ENCODE peak calls at places on chromosomes 6 and 20, in seven cellular contexts. L is NCI-H1694 treated with DMSO at 0.1 percent for 48 hours, M is GM12865, J is kidney glomerular epithelial cell, Q is GM10248, U is GM04503, B is bronchial epithelial cell. H is an unnamed sample.

GRCh38 chr6:4169028-4169789 is 33.8 kb upstream of the ECI2 start:
- DNase-seq in B (no peak), L (no peak), Q (no peak), J (no peak), U (peak; percentile 18), M (no peak), H (no peak)

GRCh38 chr20:58135441-58136170 is 92.8 kb downstream of the ANKRD60 start:
- DNase-seq in B (peak; percentile 79), Q (no peak), J (no peak), M (no peak), U (no peak), L (no peak), H (no peak)

GRCh38 chr6:136920216-136920857 is 1.8 kb upstream of the SLC35D3 start:
- DNase-seq in M (no peak), J (no peak), Q (peak; percentile 15), L (no peak), U (no peak), B (no peak), H (no peak)

GRCh38 chr20:14919473-14920157 is 582.2 kb upstream of the FLRT3 start:
- DNase-seq in M (no peak), J (no peak), L (no peak), U (no peak), Q (no peak), B (peak; percentile 86), H (no peak)

GRCh38 chr6:138973481-138974140 is 14.4 kb downstream of the REPS1 start:
- DNase-seq in Q (no peak), M (no peak), U (no peak), B (no peak), J (peak; percentile 40), L (no peak), H (no peak)

GRCh38 chr6:74404366-74404765 is 708.4 kb downstream of the CD109 start:
- DNase-seq in U (no peak), L (no peak), Q (no peak), B (no peak), J (no peak), M (no peak), H (no peak)

GRCh38 chr6:34656378-34657036 is 40.1 kb downstream of the ILRUN start:
- DNase-seq in J (no peak), L (no peak), B (peak; percentile 67), Q (peak; percentile 74), U (peak; percentile 55), M (peak; percentile 97), H (no peak)

GRCh38 chr6:100979269-100979668 is 98.1 kb upstream of the ASCC3 start:
- DNase-seq in M (no peak), Q (no peak), J (no peak), B (no peak), L (no peak), U (no peak), H (no peak)

GRCh38 chr6:163808231-163808630 is 393.7 kb downstream of the QKI start:
- DNase-seq in J (no peak), Q (no peak), M (no peak), B (no peak), L (no peak), U (no peak), H (no peak)

GRCh38 chr6:1054653-1055014 is 257.3 kb upstream of the FOXQ1 start:
- DNase-seq in U (no peak), B (no peak), Q (no peak), J (no peak), M (no peak), L (no peak), H (no peak)

GRCh38 chr6:138817799-138818198 is 21.9 kb downstream of the ECT2L start:
- DNase-seq in B (peak; percentile 100), M (peak; percentile 41), Q (peak; percentile 34), U (peak; percentile 56), J (peak; percentile 8), L (no peak), H (no peak)

GRCh38 chr6:129621252-129621651 is 88.7 kb downstream of the ARHGAP18 start:
- DNase-seq in J (no peak), U (no peak), L (no peak), B (no peak), Q (no peak), M (peak; percentile 47), H (no peak)

GRCh38 chr6:142440603-142441293 is 138.9 kb downstream of the ADGRG6 start:
- DNase-seq in U (no peak), Q (no peak), J (no peak), L (no peak), M (no peak), B (no peak), H (no peak)

GRCh38 chr6:18034798-18035202 is 47.4 kb upstream of the KIF13A start:
- DNase-seq in J (no peak), B (no peak), M (no peak), Q (no peak), L (no peak), U (no peak), H (no peak)

GRCh38 chr6:134123666-134124208 is 71.3 kb upstream of the SLC2A12 start:
- DNase-seq in U (peak; percentile 11), J (peak; percentile 45), B (peak; percentile 93), L (peak; percentile 62), M (peak; percentile 60), Q (no peak), H (peak; percentile 77)

GRCh38 chr20:63931735-63932134 is 24.5 kb downstream of the UCKL1 start:
- DNase-seq in U (no peak), B (no peak), Q (no peak), L (no peak), M (no peak), J (no peak), H (no peak)

GRCh38 chr6:140979642-140980091 is 1153.1 kb upstream of the GJE1 start:
- DNase-seq in U (peak; percentile 85), B (peak; percentile 73), M (no peak), Q (no peak), L (no peak), J (peak; percentile 93), H (no peak)

GRCh38 chr6:132020138-132020551 is 69.0 kb upstream of the CCN2 start:
- DNase-seq in B (peak; percentile 18), M (no peak), L (no peak), U (no peak), Q (no peak), J (no peak), H (no peak)